ENCODE peak calls at places on chromosomes 3 and 15, in ten cellular contexts. U, Y, M, J, X, V, R, I, Z and T are unnamed samples.
A peak's percentile ranks its signal among the peaks of the same experiment; 100 is the strongest.

GRCh38 chr15:78993931-78994530 is 49.2 kb upstream of the CTSH start:
- DNase-seq in U (no peak), Y (no peak), M (no peak), J (peak; percentile 91), X (no peak), V (no peak), R (no peak), I (no peak), Z (no peak), T (no peak)

GRCh38 chr3:156668073-156668763 is 6.2 kb upstream of the TIPARP start:
- DNase-seq in U (peak; percentile 40), Y (no peak), M (no peak), J (no peak), X (no peak), V (peak; percentile 28), R (no peak), I (no peak), Z (no peak), T (no peak)

GRCh38 chr3:54756330-54756731 is 171.5 kb downstream of the LRTM1 start:
- DNase-seq in U (no peak), Y (peak; percentile 53), M (no peak), J (no peak), X (no peak), V (peak; percentile 97), R (no peak), I (no peak), Z (peak; percentile 44), T (no peak)

GRCh38 chr3:72099331-72100061 is 314.5 kb upstream of the PROK2 start:
- DNase-seq in U (no peak), Y (no peak), M (no peak), J (no peak), X (no peak), V (no peak), R (no peak), I (no peak), Z (no peak), T (no peak)

GRCh38 chr3:156727519-156728205 is 53.3 kb downstream of the TIPARP start:
- DNase-seq in U (no peak), Y (no peak), M (no peak), J (no peak), X (no peak), V (no peak), R (no peak), I (no peak), Z (no peak), T (no peak)

GRCh38 chr3:52245322-52246263 is at the start of gene PPM1M:
- DNase-seq in U (peak; percentile 58), Y (peak; percentile 65), M (peak; percentile 43), J (peak; percentile 81), X (no peak), V (no peak), R (peak; percentile 32), I (peak; percentile 49), Z (peak; percentile 69), T (peak; percentile 74)

GRCh38 chr15:92899910-92900711 is at the start of gene CHD2:
- DNase-seq in U (peak; percentile 86), Y (peak; percentile 82), M (peak; percentile 91), J (peak; percentile 75), X (no peak), V (peak; percentile 79), R (peak; percentile 68), I (peak; percentile 75), Z (peak; percentile 87), T (peak; percentile 87)

GRCh38 chr3:100910986-100911385 is 82.2 kb downstream of the ABI3BP start:
- DNase-seq in U (no peak), Y (no peak), M (no peak), J (no peak), X (no peak), V (peak; percentile 30), R (no peak), I (no peak), Z (no peak), T (no peak)

GRCh38 chr3:88180398-88180999 is 30.7 kb downstream of the C3orf38 start:
- DNase-seq in U (no peak), Y (peak; percentile 27), M (no peak), J (no peak), X (no peak), V (peak; percentile 37), R (peak; percentile 63), I (peak; percentile 3), Z (peak; percentile 75), T (peak; percentile 37)

GRCh38 chr3:1929788-1930414 is 168.8 kb upstream of the CNTN4 start:
- DNase-seq in U (no peak), Y (no peak), M (no peak), J (no peak), X (no peak), V (no peak), R (no peak), I (no peak), Z (no peak), T (no peak)

GRCh38 chr15:57376695-57377477 is 581 bp downstream of the CGNL1 start:
- DNase-seq in U (no peak), Y (peak; percentile 26), M (no peak), J (peak; percentile 71), X (peak; percentile 32), V (no peak), R (no peak), I (no peak), Z (peak; percentile 39), T (no peak)

GRCh38 chr15:73838795-73839565 is 34.4 kb upstream of the TBC1D21 start:
- DNase-seq in U (peak; percentile 80), Y (no peak), M (no peak), J (no peak), X (no peak), V (no peak), R (no peak), I (no peak), Z (peak; percentile 13), T (no peak)

GRCh38 chr15:61064653-61065052 is 164.4 kb downstream of the RORA start:
- DNase-seq in U (no peak), Y (no peak), M (peak; percentile 38), J (no peak), X (no peak), V (no peak), R (no peak), I (no peak), Z (peak; percentile 7), T (no peak)

GRCh38 chr3:178525180-178525704 is 11.0 kb upstream of the KCNMB2 start:
- DNase-seq in U (no peak), Y (no peak), M (no peak), J (no peak), X (no peak), V (no peak), R (no peak), I (no peak), Z (peak; percentile 34), T (no peak)

GRCh38 chr3:11221818-11222217 is 50.4 kb upstream of the ATG7 start:
- DNase-seq in U (no peak), Y (no peak), M (no peak), J (no peak), X (no peak), V (no peak), R (peak; percentile 29), I (no peak), Z (no peak), T (no peak)

GRCh38 chr3:138434875-138435772 is 708 bp downstream of the ESYT3 start:
- DNase-seq in U (no peak), Y (no peak), M (no peak), J (peak; percentile 72), X (no peak), V (no peak), R (no peak), I (no peak), Z (peak; percentile 23), T (no peak)

GRCh38 chr15:98077186-98077585 is 116.7 kb downstream of the ARRDC4 start:
- DNase-seq in U (no peak), Y (no peak), M (peak; percentile 46), J (peak; percentile 76), X (no peak), V (no peak), R (no peak), I (no peak), Z (no peak), T (no peak)

GRCh38 chr15:90221251-90221900 is 12.4 kb downstream of the CIB1 start:
- DNase-seq in U (peak; percentile 81), Y (peak; percentile 80), M (peak; percentile 54), J (peak; percentile 82), X (no peak), V (peak; percentile 61), R (peak; percentile 33), I (no peak), Z (peak; percentile 94), T (no peak)

GRCh38 chr3:66778749-66779148 is 219.4 kb upstream of the KBTBD8 start:
- DNase-seq in U (no peak), Y (no peak), M (no peak), J (no peak), X (no peak), V (no peak), R (no peak), I (no peak), Z (no peak), T (no peak)

GRCh38 chr3:120145498-120146285 is 51.4 kb upstream of the GSK3B start:
- DNase-seq in U (no peak), Y (peak; percentile 70), M (peak; percentile 73), J (no peak), X (no peak), V (peak; percentile 26), R (no peak), I (no peak), Z (no peak), T (no peak)

GRCh38 chr15:52137432-52138357 is 25.1 kb upstream of the BCL2L10 start:
- DNase-seq in U (peak; percentile 54), Y (no peak), M (peak; percentile 29), J (no peak), X (no peak), V (no peak), R (peak; percentile 95), I (no peak), Z (no peak), T (no peak)

GRCh38 chr3:185997130-185997529 is 59.3 kb upstream of the TRA2B start:
- DNase-seq in U (no peak), Y (no peak), M (no peak), J (no peak), X (no peak), V (no peak), R (no peak), I (no peak), Z (no peak), T (no peak)

GRCh38 chr3:27311400-27311799 is 57.8 kb downstream of the NEK10 start:
- DNase-seq in U (no peak), Y (peak; percentile 57), M (peak; percentile 25), J (no peak), X (no peak), V (peak; percentile 93), R (no peak), I (no peak), Z (peak; percentile 54), T (no peak)

GRCh38 chr3:150951923-150952322 is 20.6 kb downstream of the CLRN1 start:
- DNase-seq in U (no peak), Y (no peak), M (no peak), J (no peak), X (no peak), V (no peak), R (no peak), I (no peak), Z (no peak), T (no peak)